ENCODE peak calls at places on chromosomes 5 and 9, in eight cellular contexts. Z, O, H, F, L, C, T and N are unnamed samples.

GRCh38 chr9:84669008-84669292 is 579 bp upstream of the NTRK2 start:
- DNase-seq in O (no peak), L (no peak), F (no peak), C (no peak), H (no peak), T (no peak), Z (no peak), N (no peak)

GRCh38 chr9:71985070-71985956 is 73.9 kb downstream of the C9orf85 start:
- DNase-seq in C (no peak), Z (no peak), F (no peak), H (no peak), L (no peak), T (no peak), O (no peak), N (no peak)

GRCh38 chr9:126984969-126985368 is 70.4 kb downstream of the RALGPS1 start:
- DNase-seq in L (no peak), O (peak; percentile 10), H (no peak), F (peak; percentile 41), C (no peak), T (no peak), Z (no peak), N (no peak)

GRCh38 chr9:7234144-7234543 is 476.4 kb downstream of the KDM4C start:
- DNase-seq in C (no peak), F (no peak), O (peak; percentile 10), Z (peak; percentile 28), L (no peak), T (no peak), H (no peak), N (no peak)

GRCh38 chr5:31470608-31471007 is 61.3 kb downstream of the DROSHA start:
- DNase-seq in H (no peak), F (no peak), O (no peak), T (peak; percentile 53), Z (peak; percentile 77), C (peak; percentile 56), L (peak; percentile 66), N (peak; percentile 49)

GRCh38 chr5:141382469-141383294 is at the start of gene PCDHGA7:
- DNase-seq in H (no peak), T (no peak), F (no peak), L (no peak), Z (peak; percentile 54), O (no peak), C (peak; percentile 30), N (no peak)

GRCh38 chr9:3696368-3696767 is 170.6 kb upstream of the RFX3 start:
- DNase-seq in O (no peak), F (no peak), Z (no peak), L (no peak), C (no peak), H (no peak), T (no peak), N (no peak)

GRCh38 chr9:127569819-127570401 is 42.2 kb upstream of the STXBP1 start:
- DNase-seq in T (no peak), F (no peak), H (no peak), Z (no peak), L (no peak), O (peak; percentile 58), C (no peak), N (no peak)

GRCh38 chr9:91144782-91145181 is 216.9 kb downstream of the AUH start:
- DNase-seq in L (no peak), O (no peak), C (peak; percentile 29), T (no peak), Z (no peak), F (no peak), H (no peak), N (no peak)

GRCh38 chr5:11596185-11596584 is 308.1 kb downstream of the CTNND2 start:
- DNase-seq in C (peak; percentile 58), Z (no peak), O (peak; percentile 41), T (no peak), L (no peak), F (no peak), H (no peak), N (no peak)

GRCh38 chr9:104921067-104921741 is 6.8 kb downstream of the ABCA1 start:
- DNase-seq in L (no peak), F (no peak), O (no peak), C (no peak), H (no peak), Z (no peak), T (no peak), N (no peak)

GRCh38 chr5:6707852-6708251 is 5.4 kb upstream of the TENT4A start:
- DNase-seq in T (no peak), Z (no peak), H (no peak), O (no peak), C (no peak), F (no peak), L (no peak), N (no peak)

GRCh38 chr5:68817696-68818695 is 275.8 kb upstream of the SLC30A5 start:
- DNase-seq in L (no peak), T (no peak), H (no peak), F (no peak), O (no peak), Z (no peak), C (no peak), N (no peak)

GRCh38 chr9:99015890-99016289 is 72.2 kb downstream of the COL15A1 start:
- DNase-seq in F (no peak), C (no peak), L (no peak), T (no peak), O (no peak), H (no peak), Z (no peak), N (no peak)

GRCh38 chr5:173592050-173592669 is 24.3 kb downstream of the BOD1 start:
- DNase-seq in C (no peak), L (no peak), F (peak; percentile 7), O (no peak), T (no peak), H (no peak), Z (peak; percentile 24), N (no peak)

GRCh38 chr9:77194423-77194822 is 17.1 kb downstream of the VPS13A start:
- DNase-seq in H (no peak), C (no peak), T (no peak), Z (no peak), L (no peak), F (no peak), O (no peak), N (no peak)

GRCh38 chr9:138051586-138052321 is 174.2 kb downstream of the CACNA1B start:
- DNase-seq in O (no peak), Z (no peak), C (no peak), L (no peak), T (no peak), H (no peak), F (no peak), N (no peak)

GRCh38 chr5:160656961-160657570 is 194.9 kb downstream of the ATP10B start:
- DNase-seq in H (no peak), T (no peak), Z (no peak), O (no peak), C (no peak), L (no peak), F (no peak), N (no peak)

GRCh38 chr9:68955281-68955680 is 58.6 kb downstream of the PRKACG start:
- DNase-seq in F (no peak), O (no peak), T (no peak), L (no peak), C (no peak), Z (no peak), H (no peak), N (no peak)

GRCh38 chr9:106862115-106862945 is 636 bp upstream of the ZNF462 start:
- DNase-seq in T (no peak), C (peak; percentile 44), F (peak; percentile 73), O (peak; percentile 11), Z (peak; percentile 58), H (no peak), L (no peak), N (peak; percentile 61)

GRCh38 chr5:39948867-39949468 is 524.2 kb upstream of the DAB2 start:
- DNase-seq in T (peak; percentile 58), Z (peak; percentile 86), H (peak; percentile 7), C (peak; percentile 39), L (peak; percentile 52), O (peak; percentile 78), F (no peak), N (no peak)

GRCh38 chr9:19138084-19138483 is 10.8 kb upstream of the PLIN2 start:
- DNase-seq in O (no peak), T (no peak), F (no peak), Z (no peak), L (no peak), H (no peak), C (peak; percentile 39), N (no peak)

GRCh38 chr5:998975-999501 is 9.6 kb upstream of the NKD2 start:
- DNase-seq in F (no peak), Z (peak; percentile 27), H (no peak), O (no peak), L (peak; percentile 17), C (no peak), T (no peak), N (no peak)

GRCh38 chr5:96236831-96237230 is 196.2 kb downstream of the PCSK1 start:
- DNase-seq in L (no peak), H (no peak), Z (no peak), F (no peak), C (no peak), O (no peak), T (no peak), N (no peak)

DNA sequence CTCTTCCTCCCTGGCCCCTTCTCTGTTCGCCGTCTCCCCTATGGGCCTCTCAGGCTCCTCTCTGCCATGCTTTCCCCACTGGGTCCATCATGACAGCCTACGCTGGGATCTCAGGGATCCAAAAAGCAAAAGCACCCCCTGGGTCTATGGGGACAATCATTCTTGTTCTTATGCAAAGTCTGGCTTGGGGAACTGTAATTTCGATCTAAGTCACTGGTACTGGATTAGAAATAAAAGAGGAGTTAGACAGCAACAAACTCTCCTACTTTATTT is 86.6 kb downstream of the SLC38A9 start:
- DNase-seq in F (no peak), L (no peak), O (no peak), C (no peak), H (no peak), Z (no peak), T (no peak), N (no peak)
- H3K27ac ChIP-seq in F (no peak overlapping the region), L (no peak overlapping the region), O (no peak overlapping the region), C (no peak overlapping the region), H (no peak overlapping the region), Z (no peak overlapping the region), T (peak overlapping the region; percentile 52), N (no peak overlapping the region)

DNA sequence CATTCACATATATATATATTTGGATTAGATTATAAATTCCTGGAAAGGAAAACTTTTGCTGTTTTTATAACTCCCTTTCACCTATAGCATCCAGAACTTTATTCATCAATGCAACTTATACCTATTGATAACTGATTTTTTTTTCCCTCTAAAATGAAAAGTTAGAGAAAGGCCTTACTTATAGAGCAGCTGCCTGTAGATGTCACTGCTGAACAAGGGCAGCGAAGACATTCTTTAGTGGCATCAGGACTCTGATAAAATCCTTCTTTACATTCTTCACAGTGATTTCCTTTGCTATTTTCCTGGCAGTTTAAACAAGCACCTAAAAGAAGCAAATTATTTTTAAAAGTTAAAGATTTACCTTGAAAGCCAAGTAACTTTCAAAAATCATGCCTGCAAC is 32.3 kb upstream of the CDK5RAP2 start:
- DNase-seq in O (no peak), Z (no peak), L (no peak), C (no peak), H (no peak), F (no peak), T (no peak), N (no peak)
- TF ChIP-seq CTCF in O (no peak), Z (peak; percentile 39), L (no peak), C (peak; percentile 26), H (no peak), F (no peak), T (peak; percentile 33), N (no peak)

GRCh38 chr5:136081192-136081591 is 51.5 kb upstream of the SMAD5 start:
- DNase-seq in H (no peak), Z (no peak), T (peak; percentile 42), O (no peak), L (no peak), F (no peak), C (no peak), N (no peak)
- H3K4me3 ChIP-seq in H (no peak overlapping the region), Z (no peak overlapping the region), T (no peak overlapping the region), O (no peak overlapping the region), L (peak overlapping the region; percentile 52), F (peak overlapping the region; percentile 71), C (no peak overlapping the region), N (no peak overlapping the region)

GRCh38 chr9:21695874-21696341 is 106.5 kb upstream of the MTAP start:
- DNase-seq in C (no peak), O (no peak), H (no peak), Z (no peak), F (no peak), T (no peak), L (no peak), N (no peak)
- H3K27ac ChIP-seq in C (no peak overlapping the region), O (no peak overlapping the region), H (no peak overlapping the region), Z (no peak overlapping the region), F (no peak overlapping the region), T (no peak overlapping the region), L (no peak overlapping the region), N (no peak overlapping the region)